ENCODE peak calls at places on chromosomes 5 and 9, in ten cellular contexts. B is stimulated activated CD4-positive, alpha-beta T cell treated with anti-CD3 and anti-CD28 coated beads, Interleukin-12 subunit alpha, Interleukin-12 subunit beta, amount 100 ng/mL, for 24 hours; X is KBM-7; F is AML-193; R is body of pancreas; Y is WERI-Rb-1; E is NCI-H345; V is left cardiac atrium; Q is GF-D8; Z is aorta. M is an unnamed sample.

GRCh38 chr5:6745706-6746217 is 32.5 kb downstream of the TENT4A start:
- DNase-seq in Y (peak), X (peak), Z (no peak), B (no peak), Q (no peak), F (peak), V (no peak), R (no peak), E (peak), M (peak)

GRCh38 chr5:171931163-171931562 is 75.3 kb downstream of the FBXW11 start:
- DNase-seq in F (no peak), V (no peak), X (no peak), Z (no peak), R (no peak), Y (no peak), E (no peak), B (no peak), Q (no peak), M (no peak)

GRCh38 chr5:50325237-50325832 is 115.8 kb downstream of the EMB start:
- DNase-seq in Z (no peak), B (no peak), E (peak), Y (no peak), V (no peak), X (peak), Q (no peak), R (no peak), F (peak), M (peak)

GRCh38 chr5:56099346-56099745 is 104.6 kb upstream of the IL6ST start:
- DNase-seq in X (no peak), Z (no peak), Q (no peak), E (no peak), V (no peak), B (no peak), R (no peak), F (no peak), Y (no peak), M (peak)

GRCh38 chr5:73112359-73112758 is 8.0 kb upstream of the TMEM171 start:
- DNase-seq in E (no peak), Z (no peak), V (no peak), R (no peak), F (no peak), X (no peak), Y (no peak), B (no peak), Q (no peak), M (no peak)

GRCh38 chr5:76383126-76383825 is 19.8 kb upstream of the IQGAP2 start:
- DNase-seq in Q (no peak), Z (no peak), E (no peak), F (no peak), R (no peak), Y (no peak), X (no peak), V (no peak), B (no peak), M (no peak)

GRCh38 chr5:9507974-9508373 is 37.9 kb downstream of the SEMA5A start:
- DNase-seq in Q (no peak), Z (no peak), V (no peak), R (no peak), B (no peak), Y (no peak), F (no peak), X (no peak), E (no peak), M (peak)

GRCh38 chr5:74974451-74975089 is 77.8 kb downstream of the GCNT4 start:
- DNase-seq in B (no peak), X (no peak), Y (no peak), R (no peak), F (no peak), Z (no peak), E (no peak), Q (no peak), V (no peak), M (no peak)

GRCh38 chr5:17021363-17021932 is 85.4 kb upstream of the MYO10 start:
- DNase-seq in Z (no peak), X (no peak), Y (no peak), V (no peak), Q (no peak), F (no peak), R (no peak), B (no peak), E (no peak), M (no peak)

GRCh38 chr5:34611829-34612415 is 44.2 kb upstream of the RAI14 start:
- DNase-seq in R (no peak), F (no peak), Y (no peak), Z (no peak), Q (no peak), V (no peak), B (no peak), E (no peak), X (no peak), M (no peak)

GRCh38 chr5:135246923-135247795 is 151.9 kb downstream of the MACROH2A1 start:
- DNase-seq in Y (peak), F (no peak), Z (peak), X (no peak), V (no peak), E (no peak), R (no peak), Q (no peak), B (no peak), M (peak)

GRCh38 chr5:170135796-170136490 is 30.2 kb downstream of the FOXI1 start:
- DNase-seq in Z (no peak), B (no peak), E (no peak), Q (no peak), X (no peak), V (no peak), F (no peak), R (no peak), Y (no peak), M (no peak)

GRCh38 chr9:88993327-88993726 is 2.1 kb downstream of the S1PR3 start:
- DNase-seq in Y (no peak), R (no peak), Q (no peak), F (no peak), B (no peak), X (no peak), Z (no peak), E (no peak), V (no peak), M (peak)

GRCh38 chr9:100088202-100088601 is 10.6 kb downstream of the ERP44 start:
- DNase-seq in F (no peak), Q (no peak), X (no peak), Y (no peak), B (no peak), E (no peak), V (no peak), R (no peak), Z (no peak), M (no peak)

GRCh38 chr5:165209101-165209727 is 1703.8 kb downstream of the MAT2B start:
- DNase-seq in V (no peak), B (no peak), F (peak), Q (peak), R (no peak), E (no peak), Y (no peak), Z (no peak), X (peak), M (peak)

GRCh38 chr9:136665704-136666363 is 3.1 kb downstream of the EGFL7 start:
- DNase-seq in Q (no peak), E (peak), Z (no peak), F (no peak), V (peak), B (no peak), Y (no peak), X (no peak), R (peak), M (no peak)

GRCh38 chr5:26278078-26278477 is 760.3 kb downstream of the CDH9 start:
- DNase-seq in X (no peak), Z (no peak), F (no peak), Y (no peak), B (no peak), Q (no peak), E (no peak), R (no peak), V (no peak), M (no peak)

GRCh38 chr5:158858746-158859145 is 241.0 kb downstream of the EBF1 start:
- DNase-seq in Q (no peak), F (no peak), R (no peak), V (no peak), X (no peak), B (no peak), Y (no peak), E (no peak), Z (no peak), M (no peak)

GRCh38 chr9:130556396-130557076 is 22.8 kb upstream of the FUBP3 start:
- DNase-seq in B (no peak), E (no peak), Z (no peak), F (no peak), V (no peak), X (no peak), R (no peak), Q (no peak), Y (peak), M (no peak)

GRCh38 chr9:130963337-130963908 is 24.4 kb upstream of the FIBCD1 start:
- DNase-seq in E (no peak), Z (no peak), F (no peak), Y (no peak), B (no peak), Q (no peak), V (no peak), X (no peak), R (no peak), M (peak)

GRCh38 chr5:114007678-114008077 is 354.2 kb upstream of the KCNN2 start:
- DNase-seq in E (no peak), B (no peak), V (no peak), Q (no peak), R (no peak), X (no peak), F (no peak), Z (no peak), Y (no peak), M (no peak)

GRCh38 chr9:224540-225520 is 10.2 kb downstream of the DOCK8 start:
- DNase-seq in Z (no peak), R (no peak), F (no peak), Q (peak), X (peak), V (no peak), B (no peak), Y (peak), E (no peak), M (no peak)

GRCh38 chr9:133788819-133789733 is 50.9 kb upstream of the SARDH start:
- DNase-seq in V (peak), Y (no peak), F (no peak), R (peak), X (peak), E (no peak), B (no peak), Q (no peak), Z (no peak), M (no peak)